ENCODE peak calls at places on chromosomes 11 and 22, in nine cellular contexts. Z is fibroblast of lung, M is brain microvascular endothelial cell, I is RWPE2, E is colonic mucosa, P is cardiac muscle cell, W is MM.1S, N is transverse colon, R is thoracic aorta. B is an unnamed sample.

GRCh38 chr11:16577490-16577889 is 161.0 kb upstream of the C11orf58 start:
- DNase-seq in Z (no peak), M (no peak), I (no peak), E (no peak), P (no peak), W (no peak), N (no peak), R (no peak), B (no peak)

GRCh38 chr11:117395476-117395875 is 67.8 kb downstream of the CEP164 start:
- DNase-seq in Z (no peak), M (no peak), I (no peak), E (no peak), P (no peak), W (no peak), N (no peak), R (no peak), B (no peak)

GRCh38 chr11:77589521-77590193 is at the start of gene AQP11:
- DNase-seq in Z (peak), M (peak), I (peak), E (peak), P (peak), W (peak), N (peak), R (peak), B (no peak)

GRCh38 chr11:123308077-123308476 is 113.0 kb upstream of the CLMP start:
- DNase-seq in Z (peak), M (no peak), I (no peak), E (no peak), P (peak), W (peak), N (no peak), R (no peak), B (no peak)

GRCh38 chr11:106706355-106706754 is 311.9 kb downstream of the GUCY1A2 start:
- DNase-seq in Z (peak), M (peak), I (no peak), E (no peak), P (peak), W (no peak), N (no peak), R (no peak), B (no peak)

GRCh38 chr22:44364750-44365118 is 52.0 kb upstream of the SHISAL1 start:
- DNase-seq in Z (no peak), M (no peak), I (peak), E (no peak), P (no peak), W (no peak), N (no peak), R (no peak), B (no peak)

GRCh38 chr11:111299111-111300026 is 1.0 kb downstream of the POU2AF3 start:
- DNase-seq in Z (peak), M (peak), I (no peak), E (peak), P (peak), W (no peak), N (peak), R (no peak), B (no peak)

GRCh38 chr11:118305726-118306125 is 1.2 kb downstream of the CD3E start:
- DNase-seq in Z (no peak), M (no peak), I (no peak), E (no peak), P (no peak), W (no peak), N (no peak), R (no peak), B (no peak)

GRCh38 chr11:16895306-16895705 is 118.9 kb downstream of the PLEKHA7 start:
- DNase-seq in Z (peak), M (no peak), I (no peak), E (no peak), P (no peak), W (no peak), N (no peak), R (no peak), B (no peak)

GRCh38 chr22:33544707-33545106 is 375.6 kb downstream of the LARGE1 start:
- DNase-seq in Z (peak), M (peak), I (no peak), E (no peak), P (peak), W (peak), N (no peak), R (no peak), B (no peak)

GRCh38 chr11:61489833-61490585 is 18.5 kb upstream of the LRRC10B start:
- DNase-seq in Z (peak), M (no peak), I (peak), E (no peak), P (peak), W (no peak), N (no peak), R (no peak), B (no peak)

GRCh38 chr11:34495724-34496377 is 17.7 kb downstream of the ELF5 start:
- DNase-seq in Z (peak), M (no peak), I (no peak), E (no peak), P (peak), W (no peak), N (no peak), R (no peak), B (no peak)

GRCh38 chr11:11786771-11787170 is 55.0 kb upstream of the USP47 start:
- DNase-seq in Z (peak), M (peak), I (no peak), E (no peak), P (peak), W (peak), N (no peak), R (no peak), B (no peak)

GRCh38 chr22:36052505-36052941 is 23.9 kb upstream of the RBFOX2 start:
- DNase-seq in Z (peak), M (peak), I (peak), E (no peak), P (no peak), W (peak), N (no peak), R (no peak), B (no peak)

GRCh38 chr22:48464246-48464645 is 1363.4 kb downstream of the BRD1 start:
- DNase-seq in Z (no peak), M (no peak), I (no peak), E (no peak), P (no peak), W (no peak), N (no peak), R (no peak), B (no peak)

GRCh38 chr11:61279934-61280656 is 15.0 kb downstream of the VWCE start:
- DNase-seq in Z (peak), M (no peak), I (no peak), E (no peak), P (no peak), W (no peak), N (no peak), R (no peak), B (no peak)

GRCh38 chr22:37496651-37497599 is 10.7 kb upstream of the MFNG start:
- DNase-seq in Z (peak), M (peak), I (no peak), E (no peak), P (peak), W (no peak), N (no peak), R (no peak), B (no peak)

GRCh38 chr11:105793092-105793491 is 183.2 kb downstream of the GRIA4 start:
- DNase-seq in Z (no peak), M (no peak), I (no peak), E (no peak), P (no peak), W (no peak), N (no peak), R (no peak), B (no peak)

GRCh38 chr11:61967177-61967923 is at the start of gene FTH1:
- DNase-seq in Z (peak), M (peak), I (no peak), E (peak), P (peak), W (peak), N (peak), R (peak), B (no peak)

GRCh38 chr11:120279490-120279889 is 39.5 kb downstream of the POU2F3 start:
- DNase-seq in Z (no peak), M (no peak), I (no peak), E (no peak), P (no peak), W (no peak), N (no peak), R (no peak), B (no peak)

GRCh38 chr11:13209379-13209778 is 68.2 kb upstream of the BMAL1 start:
- DNase-seq in Z (no peak), M (no peak), I (no peak), E (no peak), P (no peak), W (no peak), N (no peak), R (no peak), B (no peak)

GRCh38 chr11:13208921-13209320 is 68.7 kb upstream of the BMAL1 start:
- DNase-seq in Z (peak), M (no peak), I (no peak), E (no peak), P (peak), W (no peak), N (no peak), R (no peak), B (no peak)

GRCh38 chr11:13207665-13208594 is 69.7 kb upstream of the BMAL1 start:
- DNase-seq in Z (peak), M (peak), I (no peak), E (peak), P (peak), W (peak), N (peak), R (no peak), B (no peak)

GRCh38 chr11:13207270-13207664 is 70.3 kb upstream of the BMAL1 start:
- DNase-seq in Z (no peak), M (no peak), I (no peak), E (no peak), P (no peak), W (no peak), N (no peak), R (no peak), B (no peak)

GRCh38 chr11:13210424-13210823 is 67.2 kb upstream of the BMAL1 start:
- DNase-seq in Z (peak), M (peak), I (no peak), E (peak), P (peak), W (peak), N (peak), R (no peak), B (no peak)
- TF ChIP-seq CTCF in Z (peak), M (peak), I (peak), E (peak), P (peak), W (peak), N (peak), R (peak), B (no peak)

GRCh38 chr11:86398106-86398505 is 23.4 kb downstream of the CCDC81 start:
- DNase-seq in Z (no peak), M (no peak), I (no peak), E (no peak), P (no peak), W (no peak), N (no peak), R (no peak), B (no peak)
- H3K27ac ChIP-seq in Z (no peak), M (no peak), I (no peak), E (no peak), P (no peak), W (no peak), N (no peak), R (no peak), B (no peak)

GRCh38 chr22:45537734-45538181 is 35.1 kb downstream of the FBLN1 start:
- DNase-seq in Z (peak), M (peak), I (peak), E (no peak), P (peak), W (no peak), N (peak), R (no peak), B (no peak)
- TF ChIP-seq CTCF in Z (no peak), M (no peak), I (peak), E (no peak), P (no peak), W (no peak), N (no peak), R (no peak), B (no peak)

DNA sequence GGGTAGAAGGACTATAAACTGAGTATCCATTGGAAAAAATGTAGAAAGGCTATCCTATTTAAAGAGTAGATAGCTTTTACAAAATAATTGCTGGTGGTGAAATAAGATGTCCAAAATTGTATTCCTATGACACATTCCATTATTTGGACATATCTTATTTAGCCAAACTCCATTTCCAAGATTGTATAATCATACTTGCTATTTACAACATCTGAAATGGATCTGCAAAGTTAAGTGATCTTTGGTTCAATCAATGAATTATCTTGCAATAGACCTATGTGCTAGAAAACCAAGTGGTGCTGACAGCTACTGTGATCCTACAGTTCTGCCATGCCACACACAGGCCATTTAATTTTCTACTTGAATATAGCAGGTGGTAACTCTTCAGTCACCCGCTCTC is 11.0 kb upstream of the BLID start:
- DNase-seq in Z (no peak), M (no peak), I (no peak), E (no peak), P (no peak), W (no peak), N (no peak), R (no peak), B (no peak)
- H3K27ac ChIP-seq in Z (no peak), M (no peak), I (no peak), E (no peak), P (no peak), W (no peak), N (no peak), R (no peak), B (no peak)

GRCh38 chr11:13535819-13536218 is 40.0 kb upstream of the PTH start:
- DNase-seq in Z (no peak), M (no peak), I (no peak), E (no peak), P (no peak), W (no peak), N (no peak), R (no peak), B (no peak)
- TF ChIP-seq CTCF in Z (no peak), M (peak), I (peak), E (no peak), P (no peak), W (no peak), N (no peak), R (no peak), B (no peak)

DNA sequence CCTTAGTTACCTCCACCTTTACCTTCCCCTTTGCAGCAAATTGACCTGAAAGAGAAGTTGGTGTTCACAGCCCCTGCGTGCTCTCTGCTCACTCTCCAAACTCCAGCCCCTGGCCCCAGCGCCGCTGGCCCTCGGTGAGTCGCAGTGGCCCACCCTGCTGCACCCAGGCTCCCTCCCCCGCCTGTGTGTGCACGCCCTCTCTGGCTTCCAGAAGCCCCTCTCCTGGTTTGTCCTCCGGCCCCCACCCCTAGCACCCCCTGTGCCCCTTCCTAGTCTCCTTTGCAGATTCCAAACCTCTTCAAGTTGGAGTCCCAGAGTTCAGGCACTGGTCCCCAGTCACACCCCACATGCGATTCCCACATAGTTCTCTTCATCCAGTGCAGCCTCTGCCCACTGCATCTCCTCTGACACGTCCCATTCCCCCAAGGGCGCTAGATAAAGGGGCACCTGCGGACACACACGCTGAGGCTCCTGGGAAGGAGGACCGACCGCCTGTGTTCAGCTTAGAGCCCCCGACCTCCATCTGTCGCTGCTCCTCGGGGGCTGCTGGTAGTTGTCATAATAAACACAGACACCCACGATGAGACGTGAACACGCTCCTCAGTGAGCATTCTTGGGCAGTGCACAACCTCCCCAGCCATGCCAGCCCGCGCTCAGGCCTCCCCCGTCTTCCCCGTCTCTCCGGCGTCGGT is 1.5 kb upstream of the PHRF1 start:
- DNase-seq in Z (no peak), M (no peak), I (no peak), E (no peak), P (no peak), W (no peak), N (no peak), R (no peak), B (no peak)
- H3K27ac ChIP-seq in Z (no peak), M (no peak), I (peak), E (peak), P (no peak), W (no peak), N (peak), R (no peak), B (peak)

GRCh38 chr11:19323502-19323901 is 82.8 kb upstream of the E2F8 start:
- DNase-seq in Z (no peak), M (no peak), I (no peak), E (no peak), P (peak), W (peak), N (no peak), R (no peak), B (no peak)
- TF ChIP-seq CTCF in Z (no peak), M (peak), I (peak), E (no peak), P (peak), W (peak), N (no peak), R (no peak), B (no peak)